ENCODE peak calls at places on chromosomes 4 and X, in six cellular contexts. L is right lobe of liver, B is Panc1, P is foreskin keratinocyte, H is body of pancreas, D is lower lobe of right lung. V is an unnamed sample. For H3K27me3, the result is how much of the 10 kb centered on the place peaks cover.

GRCh38 chr4:40908297-40908696 is 158.5 kb downstream of the NSUN7 start:
- ATAC-seq in P (peak), H (no peak), B (peak), L (no peak), D (peak), V (peak)

GRCh38 chr4:78809928-78810835 is 34.0 kb downstream of the BMP2K start:
- ATAC-seq in D (no peak), P (no peak), B (no peak), L (no peak), H (no peak), V (no peak)

GRCh38 chrX:124358796-124359386 is 12.5 kb downstream of the SH2D1A start:
- ATAC-seq in P (no peak), L (no peak), H (no peak), B (no peak), D (no peak), V (no peak)

GRCh38 chrX:17542123-17542522 is 167.1 kb downstream of the NHS start:
- ATAC-seq in L (no peak), D (no peak), P (no peak), B (no peak), H (no peak), V (no peak)

GRCh38 chr4:24032371-24032989 is 142.6 kb upstream of the PPARGC1A start:
- ATAC-seq in L (peak), P (peak), B (no peak), H (no peak), D (peak), V (no peak)

GRCh38 chr4:109699553-109700225 is 3.6 kb downstream of the CASP6 start:
- ATAC-seq in L (no peak), H (no peak), D (no peak), B (no peak), P (no peak), V (no peak)

GRCh38 chr4:83535520-83535944 is 376 bp upstream of the GPAT3 start:
- ATAC-seq in P (peak), H (peak), B (peak), D (peak), L (peak), V (peak)

GRCh38 chrX:95995600-95995999 is 689.0 kb upstream of the DIAPH2 start:
- ATAC-seq in L (no peak), D (no peak), B (no peak), P (peak), H (no peak), V (no peak)

GRCh38 chr4:124199755-124200154 is 512.8 kb downstream of the ANKRD50 start:
- ATAC-seq in P (peak), D (no peak), L (no peak), B (no peak), H (no peak), V (no peak)

GRCh38 chrX:18661273-18661672 is 10.6 kb downstream of the RS1 start:
- ATAC-seq in P (no peak), D (no peak), L (no peak), B (no peak), H (no peak), V (no peak)

GRCh38 chr4:28225689-28226353 is 1365.2 kb downstream of the STIM2 start:
- ATAC-seq in P (no peak), H (no peak), L (peak), B (no peak), D (no peak), V (no peak)

GRCh38 chr4:8297691-8298485 is 28.3 kb downstream of the HTRA3 start:
- ATAC-seq in B (no peak), P (no peak), D (peak), H (no peak), L (no peak), V (peak)

GRCh38 chrX:45771560-45772340 is 571.1 kb upstream of the DIPK2B start:
- ATAC-seq in L (no peak), H (no peak), D (peak), B (no peak), P (peak), V (no peak)

GRCh38 chrX:23699636-23700194 is 32.4 kb downstream of the PRDX4 start:
- ATAC-seq in L (no peak), P (no peak), D (peak), B (no peak), H (no peak), V (no peak)

GRCh38 chr4:17276821-17277220 is 235.1 kb downstream of the QDPR start:
- ATAC-seq in B (no peak), H (no peak), L (peak), D (no peak), P (no peak), V (no peak)

GRCh38 chrX:134542485-134542884 is 82.5 kb downstream of the HPRT1 start:
- ATAC-seq in P (peak), D (no peak), H (no peak), L (no peak), B (peak), V (no peak)

GRCh38 chr4:81804849-81805248 is 333.1 kb upstream of the RASGEF1B start:
- ATAC-seq in P (no peak), H (no peak), L (peak), D (no peak), B (no peak), V (no peak)

GRCh38 chr4:88097781-88098180 is 60.7 kb downstream of the ABCG2 start:
- ATAC-seq in B (no peak), D (no peak), L (no peak), P (no peak), H (no peak), V (no peak)

GRCh38 chr4:87382116-87382515 is 8.9 kb downstream of the HSD17B11 start:
- ATAC-seq in B (no peak), H (no peak), D (no peak), L (no peak), P (no peak), V (no peak)

GRCh38 chr4:10577018-10577417 is 107.5 kb downstream of the CLNK start:
- ATAC-seq in P (no peak), H (no peak), B (no peak), L (no peak), D (no peak), V (no peak)

GRCh38 chrX:6199519-6199918 is 29.1 kb downstream of the NLGN4X start:
- ATAC-seq in D (no peak), P (no peak), B (no peak), L (no peak), H (no peak), V (no peak)

GRCh38 chrX:21961142-21961541 is 20.6 kb downstream of the SMS start:
- ATAC-seq in L (no peak), P (no peak), D (no peak), B (no peak), H (no peak), V (no peak)

GRCh38 chr4:98967916-98968315 is 27.6 kb upstream of the METAP1 start:
- ATAC-seq in B (no peak), H (no peak), D (no peak), P (no peak), L (no peak), V (no peak)

GRCh38 chrX:24391362-24391761 is 30.9 kb downstream of the SUPT20HL1 start:
- ATAC-seq in L (peak), B (no peak), H (no peak), D (no peak), P (no peak), V (no peak)

GRCh38 chrX:19190902-19191301 is 68.6 kb upstream of the ADGRG2 start:
- ATAC-seq in P (no peak), L (no peak), H (no peak), B (no peak), D (no peak), V (no peak)

GRCh38 chr4:17762705-17763104 is 18.7 kb downstream of the FAM184B start:
- ATAC-seq in P (peak), H (no peak), B (no peak), L (no peak), D (peak), V (no peak)

GRCh38 chr4:15149234-15149841 is 147.1 kb downstream of the CPEB2 start:
- ATAC-seq in P (peak), B (no peak), H (peak), D (no peak), L (no peak), V (peak)

GRCh38 chr4:45971108-45971507 is 152.7 kb downstream of the GABRG1 start:
- ATAC-seq in L (no peak), P (no peak), D (no peak), B (no peak), H (no peak), V (no peak)

DNA sequence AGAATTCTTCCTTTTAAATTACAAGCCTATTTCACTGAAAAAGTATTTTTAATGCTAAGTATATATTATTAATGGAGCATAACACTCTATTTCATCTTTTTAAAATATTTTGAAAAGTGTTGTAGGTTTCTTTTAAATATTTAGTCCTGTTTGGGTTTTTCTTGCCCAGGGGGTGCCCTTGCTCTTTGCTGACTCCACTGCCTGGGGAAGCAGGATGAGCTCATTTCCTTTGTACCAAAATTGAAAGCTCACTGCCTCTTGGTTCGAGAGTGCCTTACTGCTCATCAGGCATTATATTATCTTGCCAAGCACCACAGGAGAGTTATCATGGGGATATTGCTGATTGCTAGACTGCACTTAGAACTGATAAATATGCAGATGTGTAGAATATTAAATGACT is 819.2 kb downstream of the PCDH18 start:
- ATAC-seq in B (no peak), P (no peak), D (no peak), L (no peak), H (no peak), V (no peak)
- TF ChIP-seq CTCF in B (no peak), P (no peak), D (no peak), L (no peak), H (no peak), V (no peak)

GRCh38 chrX:100944601-100945000 is 15.9 kb upstream of the XKRX start:
- ATAC-seq in L (no peak), D (no peak), B (no peak), P (no peak), H (no peak), V (no peak)
- H3K27me3 ChIP-seq in L (under half), D (under half), B (under half), P (under half), H (under half), V (under half)

DNA sequence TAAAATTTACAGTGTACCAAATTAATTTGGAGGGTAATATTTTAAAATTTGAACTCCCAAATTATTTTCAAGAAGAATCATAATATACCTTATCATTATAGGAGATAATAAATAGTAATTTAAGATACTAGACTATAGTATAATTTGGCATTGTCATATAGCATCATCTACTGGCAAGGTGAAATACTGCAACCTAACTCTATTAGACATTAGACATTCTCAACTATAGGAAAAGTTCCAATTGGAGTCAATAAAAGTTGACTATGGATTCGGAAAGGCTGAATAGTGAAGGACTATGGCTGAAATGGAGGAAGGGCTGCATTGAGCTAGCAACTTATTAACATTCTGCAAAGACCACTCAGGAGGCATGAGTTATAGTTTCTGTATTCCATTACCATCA is 113.0 kb downstream of the PRDM5 start:
- ATAC-seq in B (no peak), D (no peak), L (no peak), P (no peak), H (no peak), V (no peak)
- TF ChIP-seq CTCF in B (peak), D (peak), L (no peak), P (peak), H (peak), V (no peak)

GRCh38 chrX:86579777-86580176 is 431.5 kb downstream of the DACH2 start:
- ATAC-seq in D (no peak), H (no peak), P (no peak), L (no peak), B (no peak), V (no peak)
- H3K27me3 ChIP-seq in D (under half), H (under half), P (under half), L (under half), B (under half), V (under half)